ENCODE peak calls at places on chromosomes 6 and 20, in ten cellular contexts. H is LoVo; N is GM12865; G is stimulated activated CD8-positive, alpha-beta memory T cell treated with anti-CD3 and anti-CD28 coated beads, Interleukin-4, amount 100 ng/mL, for 24 hours; S is activated CD4-positive, CD25-positive, alpha-beta regulatory T cell; B is SK-N-SH; I is naive B cell; X is ELF-1; F is NCI-H1092; D is NCI-H1105 treated with DMSO at 0.1 percent for 48 hours. L is an unnamed sample.

GRCh38 chr6:77633471-77633870 is 19.4 kb upstream of the MEI4 start:
- DNase-seq in N (no peak), I (no peak), D (no peak), H (no peak), G (no peak), B (no peak), X (no peak), S (no peak), F (no peak), L (no peak)

GRCh38 chr6:24788031-24788665 is 10.6 kb downstream of the ARMH2 start:
- DNase-seq in N (no peak), G (no peak), B (no peak), H (no peak), X (no peak), I (no peak), F (no peak), S (no peak), D (no peak), L (no peak)

GRCh38 chr6:36076178-36077088 is 48.8 kb downstream of the MAPK14 start:
- DNase-seq in F (no peak), N (no peak), I (no peak), H (no peak), S (no peak), X (no peak), B (no peak), D (no peak), G (no peak), L (no peak)

GRCh38 chr6:85418059-85418458 is 31.8 kb upstream of the NT5E start:
- DNase-seq in H (no peak), S (no peak), N (no peak), G (no peak), I (no peak), B (no peak), X (no peak), F (no peak), D (no peak), L (no peak)

GRCh38 chr6:68045193-68045592 is 589.9 kb upstream of the ADGRB3 start:
- DNase-seq in F (no peak), N (no peak), G (no peak), D (no peak), S (no peak), I (no peak), H (no peak), X (no peak), B (no peak), L (no peak)

GRCh38 chr6:132067286-132067685 is 116.1 kb upstream of the CCN2 start:
- DNase-seq in H (no peak), G (no peak), I (no peak), B (no peak), N (no peak), S (no peak), D (no peak), X (no peak), F (no peak), L (no peak)

GRCh38 chr6:18835976-18836375 is 448.8 kb downstream of the RNF144B start:
- DNase-seq in S (no peak), I (no peak), F (no peak), D (no peak), G (no peak), B (no peak), H (no peak), N (no peak), X (no peak), L (no peak)

GRCh38 chr20:40868568-40869223 is 159.9 kb upstream of the TOP1 start:
- DNase-seq in G (no peak), D (no peak), I (no peak), S (no peak), N (no peak), F (no peak), B (no peak), X (no peak), H (no peak), L (no peak)

GRCh38 chr6:169668203-169668847 is 33.5 kb downstream of the WDR27 start:
- DNase-seq in N (no peak), H (no peak), D (no peak), S (no peak), F (no peak), G (no peak), I (no peak), X (peak), B (no peak), L (no peak)

GRCh38 chr6:118306640-118307238 is 241.4 kb upstream of the PLN start:
- DNase-seq in F (no peak), N (no peak), H (no peak), I (no peak), X (no peak), G (no peak), B (no peak), D (peak), S (no peak), L (no peak)

GRCh38 chr20:47241345-47241781 is 115.1 kb downstream of the ZMYND8 start:
- DNase-seq in H (no peak), D (no peak), S (no peak), G (no peak), I (no peak), X (no peak), B (no peak), F (no peak), N (no peak), L (no peak)

GRCh38 chr20:35944189-35944588 is 10.1 kb downstream of the SCAND1 start:
- DNase-seq in S (no peak), F (no peak), X (no peak), I (no peak), N (no peak), H (no peak), D (no peak), G (no peak), B (no peak), L (no peak)

GRCh38 chr20:58651548-58651822 is 402 bp downstream of the STX16 start:
- DNase-seq in G (no peak), I (no peak), N (no peak), D (peak), F (peak), H (no peak), X (no peak), S (no peak), B (peak), L (no peak)

GRCh38 chr20:36543187-36544133 is 2.1 kb downstream of the MYL9 start:
- DNase-seq in N (no peak), I (no peak), F (no peak), S (no peak), X (no peak), D (no peak), B (no peak), G (no peak), H (no peak), L (peak)

GRCh38 chr20:32536861-32537656 is 48.1 kb downstream of the NOL4L start:
- DNase-seq in H (peak), G (no peak), B (peak), I (peak), F (peak), N (peak), X (no peak), D (peak), S (peak), L (peak)

GRCh38 chr20:611047-611842 is 1.1 kb upstream of the TCF15 start:
- DNase-seq in F (no peak), N (no peak), H (no peak), D (no peak), G (no peak), S (no peak), I (no peak), B (no peak), X (peak), L (no peak)

GRCh38 chr20:22400440-22400839 is 183.9 kb downstream of the FOXA2 start:
- DNase-seq in N (no peak), H (no peak), D (no peak), F (no peak), I (no peak), B (no peak), X (no peak), S (no peak), G (no peak), L (no peak)

GRCh38 chr20:62699741-62700140 is 8.9 kb upstream of the NTSR1 start:
- DNase-seq in S (no peak), D (no peak), F (no peak), B (no peak), N (no peak), H (no peak), G (no peak), X (no peak), I (no peak), L (no peak)

GRCh38 chr6:527989-528673 is 128.8 kb downstream of the HUS1B start:
- DNase-seq in N (no peak), H (no peak), D (no peak), I (no peak), S (no peak), X (no peak), B (no peak), F (no peak), G (no peak), L (no peak)

GRCh38 chr6:6495851-6496250 is 92.7 kb upstream of the LY86 start:
- DNase-seq in I (no peak), S (no peak), D (no peak), X (no peak), B (no peak), G (no peak), F (no peak), N (no peak), H (no peak), L (no peak)

GRCh38 chr6:168207421-168208175 is 112.0 kb downstream of the DACT2 start:
- DNase-seq in X (no peak), D (no peak), B (no peak), I (no peak), S (no peak), N (no peak), H (no peak), G (no peak), F (no peak), L (no peak)

GRCh38 chr20:59412896-59413295 is 112.5 kb downstream of the EDN3 start:
- DNase-seq in N (no peak), F (no peak), H (no peak), B (peak), S (no peak), X (peak), G (no peak), I (no peak), D (no peak), L (no peak)

GRCh38 chr6:42138630-42139619 is 3.5 kb downstream of the C6orf132 start:
- DNase-seq in H (peak), F (no peak), G (no peak), B (no peak), I (no peak), X (peak), N (no peak), S (no peak), D (no peak), L (no peak)

GRCh38 chr20:34747479-34747878 is 43.3 kb downstream of the TP53INP2 start:
- DNase-seq in G (no peak), F (no peak), H (no peak), X (no peak), D (no peak), I (no peak), N (peak), S (no peak), B (no peak), L (no peak)

GRCh38 chr20:63032026-63032800 is 25.4 kb upstream of the BHLHE23 start:
- DNase-seq in G (no peak), H (no peak), X (no peak), D (no peak), F (no peak), S (no peak), I (no peak), N (no peak), B (no peak), L (no peak)

GRCh38 chr6:33172307-33173227 is 19.7 kb downstream of the COL11A2 start:
- DNase-seq in I (no peak), X (no peak), D (no peak), B (no peak), G (no peak), H (peak), S (no peak), F (no peak), N (peak), L (no peak)

GRCh38 chr6:100504786-100505737 is 40.3 kb upstream of the SIM1 start:
- DNase-seq in N (peak), F (no peak), S (no peak), G (no peak), B (no peak), X (no peak), D (no peak), H (no peak), I (no peak), L (no peak)

GRCh38 chr6:13250703-13251102 is 77.6 kb downstream of the TBC1D7 start:
- DNase-seq in X (no peak), B (no peak), S (no peak), N (no peak), D (no peak), H (no peak), F (no peak), I (no peak), G (no peak), L (no peak)

GRCh38 chr6:167932468-167933276 is 64.8 kb upstream of the KIF25 start:
- DNase-seq in I (no peak), N (no peak), S (no peak), D (no peak), X (no peak), F (no peak), G (no peak), H (peak), B (no peak), L (peak)

GRCh38 chr6:108732101-108732870 is 115.9 kb upstream of the ARMC2 start:
- DNase-seq in B (no peak), X (peak), N (no peak), G (no peak), S (no peak), I (no peak), H (peak), D (no peak), F (no peak), L (peak)

GRCh38 chr20:54067606-54068174 is 2.7 kb downstream of the BCAS1 start:
- DNase-seq in I (no peak), G (no peak), S (no peak), H (peak), D (peak), X (peak), F (no peak), B (no peak), N (peak), L (peak)

GRCh38 chr6:147438758-147439528 is 69.5 kb upstream of the SAMD5 start:
- DNase-seq in S (no peak), I (no peak), B (no peak), H (no peak), N (peak), G (no peak), F (no peak), D (no peak), X (peak), L (no peak)

GRCh38 chr6:44353336-44353735 is 10.9 kb downstream of the SPATS1 start:
- DNase-seq in X (no peak), S (no peak), H (peak), B (no peak), F (no peak), N (no peak), D (no peak), G (no peak), I (no peak), L (no peak)